ENCODE peak calls at places on chromosomes 1 and 21, in eight cellular contexts. One of them, this sample, is unnamed.

GRCh38 chr1:157040802-157041201 is 4.7 kb downstream of the ARHGEF11 start:
- DNase-seq in iPS-NIHi11: no peak
- DNase-seq in ELR: peak
- DNase-seq in coronary artery: no peak
- DNase-seq in cerebellum: no peak
- DNase-seq in lung: no peak
- DNase-seq in endothelial cell: no peak
- DNase-seq in GM06990: no peak
- DNase-seq in this sample: peak

GRCh38 chr1:210123924-210124589 is 108.5 kb upstream of the SERTAD4 start:
- DNase-seq in iPS-NIHi11: no peak
- DNase-seq in ELR: peak
- DNase-seq in coronary artery: no peak
- DNase-seq in cerebellum: no peak
- DNase-seq in lung: no peak
- DNase-seq in endothelial cell: no peak
- DNase-seq in GM06990: no peak
- DNase-seq in this sample: no peak

GRCh38 chr1:33986389-33987095 is 122.7 kb downstream of the HMGB4 start:
- DNase-seq in iPS-NIHi11: no peak
- DNase-seq in ELR: no peak
- DNase-seq in coronary artery: no peak
- DNase-seq in cerebellum: peak
- DNase-seq in lung: peak
- DNase-seq in endothelial cell: no peak
- DNase-seq in GM06990: no peak
- DNase-seq in this sample: no peak

GRCh38 chr1:31581821-31582810 is 5.8 kb downstream of the TINAGL1 start:
- DNase-seq in iPS-NIHi11: no peak
- DNase-seq in ELR: no peak
- DNase-seq in coronary artery: peak
- DNase-seq in cerebellum: no peak
- DNase-seq in lung: no peak
- DNase-seq in endothelial cell: no peak
- DNase-seq in GM06990: no peak
- DNase-seq in this sample: no peak

GRCh38 chr1:56374026-56374974 is 205.1 kb downstream of the PLPP3 start:
- DNase-seq in iPS-NIHi11: no peak
- DNase-seq in ELR: no peak
- DNase-seq in coronary artery: no peak
- DNase-seq in cerebellum: no peak
- DNase-seq in lung: no peak
- DNase-seq in endothelial cell: no peak
- DNase-seq in GM06990: no peak
- DNase-seq in this sample: no peak

GRCh38 chr1:202821467-202821866 is 10.7 kb downstream of the PCAT6 start:
- DNase-seq in iPS-NIHi11: no peak
- DNase-seq in ELR: peak
- DNase-seq in coronary artery: no peak
- DNase-seq in cerebellum: no peak
- DNase-seq in lung: no peak
- DNase-seq in endothelial cell: no peak
- DNase-seq in GM06990: no peak
- DNase-seq in this sample: no peak

GRCh38 chr1:81949421-81949820 is 148.7 kb downstream of the ADGRL2 start:
- DNase-seq in iPS-NIHi11: no peak
- DNase-seq in ELR: no peak
- DNase-seq in coronary artery: no peak
- DNase-seq in cerebellum: no peak
- DNase-seq in lung: no peak
- DNase-seq in endothelial cell: no peak
- DNase-seq in GM06990: no peak
- DNase-seq in this sample: no peak

GRCh38 chr1:226632922-226633351 is 84.4 kb downstream of the STUM start:
- DNase-seq in iPS-NIHi11: no peak
- DNase-seq in ELR: no peak
- DNase-seq in coronary artery: peak
- DNase-seq in cerebellum: no peak
- DNase-seq in lung: no peak
- DNase-seq in endothelial cell: no peak
- DNase-seq in GM06990: no peak
- DNase-seq in this sample: no peak

GRCh38 chr1:41773144-41773571 is 145.6 kb downstream of the HIVEP3 start:
- DNase-seq in iPS-NIHi11: no peak
- DNase-seq in ELR: peak
- DNase-seq in coronary artery: no peak
- DNase-seq in cerebellum: peak
- DNase-seq in lung: peak
- DNase-seq in endothelial cell: no peak
- DNase-seq in GM06990: no peak
- DNase-seq in this sample: no peak

GRCh38 chr1:210882414-210883221 is 251.3 kb downstream of the KCNH1 start:
- DNase-seq in iPS-NIHi11: no peak
- DNase-seq in ELR: peak
- DNase-seq in coronary artery: no peak
- DNase-seq in cerebellum: no peak
- DNase-seq in lung: no peak
- DNase-seq in endothelial cell: no peak
- DNase-seq in GM06990: no peak
- DNase-seq in this sample: no peak

GRCh38 chr1:53346007-53346813 is 18.3 kb upstream of the LRP8 start:
- DNase-seq in iPS-NIHi11: no peak
- DNase-seq in ELR: no peak
- DNase-seq in coronary artery: peak
- DNase-seq in cerebellum: no peak
- DNase-seq in lung: no peak
- DNase-seq in endothelial cell: no peak
- DNase-seq in GM06990: no peak
- DNase-seq in this sample: no peak

GRCh38 chr1:3222042-3222692 is 153.2 kb downstream of the PRDM16 start:
- DNase-seq in iPS-NIHi11: peak
- DNase-seq in ELR: no peak
- DNase-seq in coronary artery: no peak
- DNase-seq in cerebellum: no peak
- DNase-seq in lung: peak
- DNase-seq in endothelial cell: no peak
- DNase-seq in GM06990: no peak
- DNase-seq in this sample: no peak

GRCh38 chr1:172826096-172826741 is 167.3 kb downstream of the FASLG start:
- DNase-seq in iPS-NIHi11: peak
- DNase-seq in ELR: peak
- DNase-seq in coronary artery: no peak
- DNase-seq in cerebellum: peak
- DNase-seq in lung: no peak
- DNase-seq in endothelial cell: no peak
- DNase-seq in GM06990: no peak
- DNase-seq in this sample: peak

GRCh38 chr1:91857557-91858239 is 28.3 kb downstream of the TGFBR3 start:
- DNase-seq in iPS-NIHi11: no peak
- DNase-seq in ELR: no peak
- DNase-seq in coronary artery: peak
- DNase-seq in cerebellum: no peak
- DNase-seq in lung: no peak
- DNase-seq in endothelial cell: no peak
- DNase-seq in GM06990: no peak
- DNase-seq in this sample: no peak

GRCh38 chr1:1787206-1787605 is 8.9 kb upstream of the NADK start:
- DNase-seq in iPS-NIHi11: no peak
- DNase-seq in ELR: no peak
- DNase-seq in coronary artery: no peak
- DNase-seq in cerebellum: no peak
- DNase-seq in lung: no peak
- DNase-seq in endothelial cell: no peak
- DNase-seq in GM06990: no peak
- DNase-seq in this sample: no peak

GRCh38 chr1:159756397-159756796 is 24.4 kb upstream of the DUSP23 start:
- DNase-seq in iPS-NIHi11: no peak
- DNase-seq in ELR: no peak
- DNase-seq in coronary artery: no peak
- DNase-seq in cerebellum: no peak
- DNase-seq in lung: no peak
- DNase-seq in endothelial cell: no peak
- DNase-seq in GM06990: no peak
- DNase-seq in this sample: no peak

GRCh38 chr1:9201421-9202239 is 32.9 kb upstream of the H6PD start:
- DNase-seq in iPS-NIHi11: no peak
- DNase-seq in ELR: peak
- DNase-seq in coronary artery: no peak
- DNase-seq in cerebellum: no peak
- DNase-seq in lung: no peak
- DNase-seq in endothelial cell: no peak
- DNase-seq in GM06990: no peak
- DNase-seq in this sample: no peak

GRCh38 chr1:23555225-23555801 is 4.0 kb downstream of the ID3 start:
- DNase-seq in iPS-NIHi11: no peak
- DNase-seq in ELR: no peak
- DNase-seq in coronary artery: no peak
- DNase-seq in cerebellum: no peak
- DNase-seq in lung: no peak
- DNase-seq in endothelial cell: no peak
- DNase-seq in GM06990: no peak
- DNase-seq in this sample: peak

GRCh38 chr1:239811211-239811902 is 280.3 kb upstream of the FMN2 start:
- DNase-seq in iPS-NIHi11: peak
- DNase-seq in ELR: peak
- DNase-seq in coronary artery: no peak
- DNase-seq in cerebellum: no peak
- DNase-seq in lung: no peak
- DNase-seq in endothelial cell: no peak
- DNase-seq in GM06990: no peak
- DNase-seq in this sample: no peak

GRCh38 chr1:2270260-2271100 is 42.4 kb downstream of the SKI start:
- DNase-seq in iPS-NIHi11: no peak
- DNase-seq in ELR: no peak
- DNase-seq in coronary artery: no peak
- DNase-seq in cerebellum: no peak
- DNase-seq in lung: no peak
- DNase-seq in endothelial cell: no peak
- DNase-seq in GM06990: no peak
- DNase-seq in this sample: no peak

GRCh38 chr21:46515109-46515508 is 56.4 kb downstream of the DIP2A start:
- DNase-seq in iPS-NIHi11: no peak
- DNase-seq in ELR: peak
- DNase-seq in coronary artery: no peak
- DNase-seq in cerebellum: peak
- DNase-seq in lung: no peak
- DNase-seq in endothelial cell: no peak
- DNase-seq in GM06990: no peak
- DNase-seq in this sample: no peak

GRCh38 chr21:41359289-41359688 is 2.5 kb upstream of the MX2 start:
- DNase-seq in iPS-NIHi11: peak
- DNase-seq in ELR: no peak
- DNase-seq in coronary artery: no peak
- DNase-seq in cerebellum: no peak
- DNase-seq in lung: peak
- DNase-seq in endothelial cell: peak
- DNase-seq in GM06990: no peak
- DNase-seq in this sample: no peak

GRCh38 chr1:214107322-214108096 is 119.7 kb downstream of the PROX1 start:
- DNase-seq in iPS-NIHi11: no peak
- DNase-seq in ELR: peak
- DNase-seq in coronary artery: no peak
- DNase-seq in cerebellum: no peak
- DNase-seq in lung: no peak
- DNase-seq in endothelial cell: no peak
- DNase-seq in GM06990: no peak
- DNase-seq in this sample: no peak

GRCh38 chr1:205488074-205488723 is 16.3 kb upstream of the CDK18 start:
- DNase-seq in iPS-NIHi11: peak
- DNase-seq in ELR: peak
- DNase-seq in coronary artery: no peak
- DNase-seq in cerebellum: peak
- DNase-seq in lung: peak
- DNase-seq in endothelial cell: peak
- DNase-seq in GM06990: no peak
- DNase-seq in this sample: peak

GRCh38 chr1:12501661-12502060 is 116.3 kb downstream of the DHRS3 start:
- DNase-seq in iPS-NIHi11: no peak
- DNase-seq in ELR: peak
- DNase-seq in coronary artery: no peak
- DNase-seq in cerebellum: no peak
- DNase-seq in lung: no peak
- DNase-seq in endothelial cell: no peak
- DNase-seq in GM06990: no peak
- DNase-seq in this sample: no peak

GRCh38 chr1:167431909-167432650 is 86.2 kb downstream of the CD247 start:
- DNase-seq in iPS-NIHi11: no peak
- DNase-seq in ELR: no peak
- DNase-seq in coronary artery: no peak
- DNase-seq in cerebellum: no peak
- DNase-seq in lung: no peak
- DNase-seq in endothelial cell: no peak
- DNase-seq in GM06990: no peak
- DNase-seq in this sample: no peak

GRCh38 chr1:154931940-154932487 is 4.5 kb downstream of the PMVK start:
- DNase-seq in iPS-NIHi11: peak
- DNase-seq in ELR: peak
- DNase-seq in coronary artery: no peak
- DNase-seq in cerebellum: no peak
- DNase-seq in lung: peak
- DNase-seq in endothelial cell: no peak
- DNase-seq in GM06990: no peak
- DNase-seq in this sample: no peak

GRCh38 chr1:30579580-30579979 is 143.8 kb downstream of the MATN1 start:
- DNase-seq in iPS-NIHi11: no peak
- DNase-seq in ELR: no peak
- DNase-seq in coronary artery: no peak
- DNase-seq in cerebellum: no peak
- DNase-seq in lung: no peak
- DNase-seq in endothelial cell: no peak
- DNase-seq in GM06990: no peak
- DNase-seq in this sample: no peak

GRCh38 chr1:153848805-153849204 is 73.6 kb downstream of the SLC27A3 start:
- DNase-seq in iPS-NIHi11: no peak
- DNase-seq in ELR: no peak
- DNase-seq in coronary artery: no peak
- DNase-seq in cerebellum: no peak
- DNase-seq in lung: no peak
- DNase-seq in endothelial cell: no peak
- DNase-seq in GM06990: no peak
- DNase-seq in this sample: no peak

GRCh38 chr1:3453891-3454810 is at the start of gene ARHGEF16:
- DNase-seq in iPS-NIHi11: peak
- DNase-seq in ELR: peak
- DNase-seq in coronary artery: no peak
- DNase-seq in cerebellum: peak
- DNase-seq in lung: peak
- DNase-seq in endothelial cell: peak
- DNase-seq in GM06990: no peak
- DNase-seq in this sample: no peak

GRCh38 chr1:202085682-202086373 is 36.9 kb upstream of the GPR37L1 start:
- DNase-seq in iPS-NIHi11: peak
- DNase-seq in ELR: no peak
- DNase-seq in coronary artery: no peak
- DNase-seq in cerebellum: no peak
- DNase-seq in lung: no peak
- DNase-seq in endothelial cell: no peak
- DNase-seq in GM06990: no peak
- DNase-seq in this sample: no peak

GRCh38 chr1:233240839-233241682 is 54.5 kb downstream of the PCNX2 start:
- DNase-seq in iPS-NIHi11: peak
- DNase-seq in ELR: peak
- DNase-seq in coronary artery: no peak
- DNase-seq in cerebellum: peak
- DNase-seq in lung: peak
- DNase-seq in endothelial cell: peak
- DNase-seq in GM06990: no peak
- DNase-seq in this sample: peak

GRCh38 chr1:77416692-77417450 is 135.1 kb downstream of the AK5 start:
- DNase-seq in iPS-NIHi11: peak
- DNase-seq in ELR: peak
- DNase-seq in coronary artery: no peak
- DNase-seq in cerebellum: no peak
- DNase-seq in lung: no peak
- DNase-seq in endothelial cell: peak
- DNase-seq in GM06990: no peak
- DNase-seq in this sample: no peak

GRCh38 chr1:201890223-201890622 is 1.5 kb downstream of the SHISA4 start:
- DNase-seq in iPS-NIHi11: no peak
- DNase-seq in ELR: no peak
- DNase-seq in coronary artery: no peak
- DNase-seq in cerebellum: peak
- DNase-seq in lung: no peak
- DNase-seq in endothelial cell: no peak
- DNase-seq in GM06990: no peak
- DNase-seq in this sample: no peak

This sample was measured in GM12865.